ENCODE peak calls at places on chromosomes 5 and 9, in eight cellular contexts. B, O, K, S, H, C, M and Y are unnamed samples. For H3K4me1 and H3K27me3, the result is how much of the 10 kb centered on the place peaks cover.

GRCh38 chr5:108900668-108901067 is 153.0 kb downstream of the FER start:
- DNase-seq in B (peak), H (no peak), K (no peak), M (peak), O (no peak), C (no peak), S (no peak), Y (no peak)

GRCh38 chr9:93012998-93013855 is 45.3 kb upstream of the SUSD3 start:
- DNase-seq in S (peak), H (no peak), K (no peak), M (no peak), B (no peak), O (no peak), C (peak), Y (no peak)

GRCh38 chr9:18317896-18318295 is 156.1 kb upstream of the ADAMTSL1 start:
- DNase-seq in S (no peak), K (no peak), C (no peak), H (no peak), B (no peak), O (no peak), M (no peak), Y (no peak)

GRCh38 chr5:135315394-135315793 is 83.6 kb downstream of the MACROH2A1 start:
- DNase-seq in M (no peak), B (no peak), K (no peak), S (no peak), C (no peak), O (no peak), H (no peak), Y (no peak)

GRCh38 chr9:9754186-9754585 is 858.6 kb downstream of the PTPRD start:
- DNase-seq in O (no peak), K (no peak), M (peak), H (no peak), S (no peak), C (no peak), B (no peak), Y (no peak)

GRCh38 chr9:133812077-133812868 is 74.1 kb upstream of the SARDH start:
- DNase-seq in S (no peak), B (no peak), H (no peak), M (no peak), C (no peak), K (no peak), O (no peak), Y (no peak)

GRCh38 chr5:62431735-62432617 is 19.4 kb downstream of the IPO11 start:
- DNase-seq in O (peak), H (no peak), C (peak), K (no peak), M (no peak), B (peak), S (no peak), Y (no peak)

GRCh38 chr5:177469061-177469628 is 4.3 kb downstream of the DBN1 start:
- DNase-seq in O (no peak), M (peak), S (peak), H (peak), K (peak), B (no peak), C (no peak), Y (no peak)

GRCh38 chr5:82623094-82623514 is 344.9 kb upstream of the RPS23 start:
- DNase-seq in O (peak), H (no peak), M (no peak), C (no peak), K (no peak), S (no peak), B (no peak), Y (no peak)

GRCh38 chr9:98890256-98890655 is 53.5 kb upstream of the COL15A1 start:
- DNase-seq in O (no peak), K (no peak), H (no peak), S (no peak), M (no peak), B (no peak), C (no peak), Y (no peak)

GRCh38 chr5:173032730-173033129 is 23.4 kb upstream of the CREBRF start:
- DNase-seq in C (no peak), B (no peak), O (no peak), H (no peak), M (no peak), K (no peak), S (no peak), Y (no peak)
- H3K4me1 ChIP-seq in C (under half), B (under half), O (under half), H (under half), M (under half), K (under half), S (under half), Y (under half)

GRCh38 chr9:96031366-96031824 is 155.9 kb downstream of the ERCC6L2 start:
- DNase-seq in K (no peak), C (peak), O (no peak), H (no peak), B (peak), S (no peak), M (peak), Y (no peak)

GRCh38 chr9:96026655-96027213 is 151.2 kb downstream of the ERCC6L2 start:
- DNase-seq in C (no peak), O (no peak), K (no peak), S (no peak), M (no peak), H (no peak), B (no peak), Y (no peak)

GRCh38 chr9:96025995-96026572 is 150.6 kb downstream of the ERCC6L2 start:
- DNase-seq in M (no peak), O (no peak), S (no peak), H (peak), B (no peak), C (no peak), K (peak), Y (no peak)

GRCh38 chr9:96029722-96030515 is 154.4 kb downstream of the ERCC6L2 start:
- DNase-seq in K (no peak), O (no peak), B (no peak), M (no peak), H (no peak), S (no peak), C (no peak), Y (no peak)

DNA sequence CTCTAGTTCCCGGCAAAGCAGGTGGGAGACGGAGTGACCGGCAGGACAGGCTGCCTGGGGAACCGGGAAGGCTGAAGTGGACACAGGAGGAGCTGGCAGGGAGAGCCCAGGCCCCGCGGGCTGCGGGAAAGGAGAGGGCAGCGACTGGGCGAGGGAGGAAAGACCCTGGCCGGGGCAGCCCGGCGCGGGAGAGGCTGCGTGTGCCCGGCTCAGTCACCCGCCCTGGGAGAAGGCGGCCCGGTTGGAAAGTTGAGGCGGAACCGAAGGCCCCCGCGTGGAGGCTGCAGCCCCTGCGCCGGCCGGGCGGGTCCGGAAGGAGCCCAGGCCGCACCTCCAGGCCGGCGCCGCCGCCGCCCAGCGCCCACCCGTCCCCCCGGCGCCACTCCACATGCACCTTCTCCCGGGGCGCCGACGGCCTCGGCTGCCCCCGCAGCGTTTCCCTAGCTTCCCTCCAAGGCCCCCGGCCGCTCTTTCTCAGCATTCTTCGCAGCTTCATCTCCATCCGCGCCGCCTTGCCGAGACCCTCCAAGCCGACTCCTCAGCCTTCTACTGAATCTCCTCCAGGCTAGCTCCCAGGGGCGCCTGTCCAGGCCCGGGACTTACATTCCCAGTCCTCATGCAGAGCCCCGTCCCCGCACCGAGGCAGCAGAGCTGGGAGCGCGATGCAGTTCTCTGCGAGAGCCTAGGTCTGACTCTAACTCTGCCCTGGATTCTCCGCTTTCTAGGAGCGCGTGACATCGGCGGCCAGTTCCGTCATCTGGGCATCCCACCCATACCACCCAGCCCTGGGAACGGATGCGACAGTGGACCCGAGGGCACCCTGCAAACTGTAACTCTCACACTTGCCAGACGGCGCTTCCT is 152.0 kb downstream of the ERCC6L2 start:
- DNase-seq in O (no peak), M (no peak), B (no peak), K (peak), H (peak), C (no peak), S (no peak), Y (no peak)
- H3K27ac ChIP-seq in O (peak), M (no peak), B (no peak), K (no peak), H (no peak), C (no peak), S (no peak), Y (no peak)

GRCh38 chr9:137138058-137138697 is 776 bp upstream of the GRIN1 start:
- DNase-seq in M (no peak), O (no peak), H (peak), S (no peak), K (peak), B (no peak), C (no peak), Y (no peak)

GRCh38 chr9:137136926-137137607 is 1.9 kb upstream of the GRIN1 start:
- DNase-seq in M (no peak), K (no peak), B (no peak), H (no peak), O (no peak), S (no peak), C (no peak), Y (no peak)

GRCh38 chr9:137139468-137140150 is 655 bp downstream of the GRIN1 start:
- DNase-seq in H (no peak), M (no peak), B (no peak), K (no peak), S (no peak), O (no peak), C (no peak), Y (no peak)

GRCh38 chr9:137140151-137141012 is 1.4 kb downstream of the GRIN1 start:
- DNase-seq in B (no peak), C (no peak), S (no peak), M (no peak), H (no peak), O (no peak), K (peak), Y (no peak)

DNA sequence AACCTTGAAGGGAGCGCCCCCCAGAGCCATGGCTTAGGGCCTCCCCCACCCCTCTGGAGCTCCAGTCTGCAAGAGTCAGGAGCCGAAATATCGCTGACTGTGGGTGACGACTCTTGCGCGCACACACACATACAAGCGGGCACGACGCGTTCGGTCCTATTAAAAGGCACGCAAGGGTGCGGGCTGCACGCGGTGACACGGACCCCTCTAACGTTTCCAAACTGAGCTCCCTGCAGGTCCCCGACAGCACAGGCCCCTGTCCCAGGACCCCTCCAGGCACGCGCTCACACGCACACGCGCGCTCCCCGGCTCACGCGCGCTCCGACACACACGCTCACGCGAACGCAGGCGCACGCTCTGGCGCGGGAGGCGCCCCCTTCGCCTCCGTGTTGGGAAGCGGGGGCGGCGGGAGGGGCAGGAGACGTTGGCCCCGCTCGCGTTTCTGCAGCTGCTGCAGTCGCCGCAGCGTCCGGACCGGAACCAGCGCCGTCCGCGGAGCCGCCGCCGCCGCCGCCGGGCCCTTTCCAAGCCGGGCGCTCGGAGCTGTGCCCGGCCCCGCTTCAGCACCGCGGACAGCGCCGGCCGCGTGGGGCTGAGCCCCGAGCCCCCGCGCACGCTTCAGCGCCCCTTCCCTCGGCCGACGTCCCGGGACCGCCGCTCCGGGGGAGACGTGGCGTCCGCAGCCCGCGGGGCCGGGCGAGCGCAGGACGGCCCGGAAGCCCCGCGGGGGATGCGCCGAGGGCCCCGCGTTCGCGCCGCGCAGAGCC is at the start of gene GRIN1:
- DNase-seq in H (peak), S (no peak), B (no peak), O (no peak), C (no peak), M (peak), K (peak), Y (no peak)
- H3K27me3 ChIP-seq in H (under half), S (under half), B (under half), O (half or more), C (under half), M (half or more), K (half or more), Y (half or more)

GRCh38 chr9:128006360-128007024 is 25.7 kb upstream of the EEIG1 start:
- DNase-seq in O (no peak), K (no peak), B (no peak), C (no peak), M (peak), S (no peak), H (no peak), Y (no peak)
- H3K4me1 ChIP-seq in O (under half), K (under half), B (under half), C (under half), M (under half), S (under half), H (under half), Y (under half)

DNA sequence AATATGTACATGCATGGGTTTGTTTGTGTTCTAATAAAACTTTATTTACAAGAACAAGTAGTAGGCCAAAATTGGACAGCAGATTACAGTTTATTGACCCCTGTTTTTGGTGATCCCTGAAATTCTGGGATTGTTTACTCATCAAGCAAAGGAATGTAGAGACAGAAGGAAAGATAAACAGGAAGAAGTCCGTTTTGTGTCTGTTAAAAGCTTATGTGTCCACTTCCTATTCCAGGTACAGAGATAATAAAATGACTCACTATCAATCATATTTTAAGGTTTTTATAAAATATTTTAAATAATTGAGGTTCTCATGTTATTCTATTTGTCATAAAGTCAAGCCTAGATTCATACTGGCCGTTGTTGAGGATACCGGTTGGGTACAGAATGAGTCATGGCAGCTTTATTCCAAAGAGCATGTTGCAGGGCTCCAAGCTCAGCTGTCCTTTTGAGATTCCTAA is 214.9 kb upstream of the DAB2 start:
- DNase-seq in H (no peak), O (no peak), B (peak), C (no peak), S (no peak), M (peak), K (no peak), Y (no peak)
- H3K27ac ChIP-seq in H (no peak), O (no peak), B (no peak), C (no peak), S (no peak), M (no peak), K (no peak), Y (no peak)

GRCh38 chr5:174745495-174745894 is 21.1 kb downstream of the MSX2 start:
- DNase-seq in B (no peak), S (no peak), K (peak), H (no peak), O (no peak), C (no peak), M (no peak), Y (no peak)
- H3K27me3 ChIP-seq in B (under half), S (under half), K (half or more), H (under half), O (half or more), C (under half), M (under half), Y (under half)

GRCh38 chr5:2863675-2864433 is 112.4 kb upstream of the IRX2 start:
- DNase-seq in O (no peak), K (peak), M (no peak), B (no peak), C (no peak), H (no peak), S (no peak), Y (no peak)
- H3K4me1 ChIP-seq in O (under half), K (under half), M (under half), B (under half), C (under half), H (under half), S (under half), Y (under half)